ENCODE peak calls at places on chromosome 1, in seven cellular contexts. B is GM12892, L is A549, T is body of pancreas, J is lower leg skin, Z is heart left ventricle, H is ovary. I is an unnamed sample.
A peak's percentile ranks its signal among the peaks of the same experiment; 100 is the strongest.

GRCh38 chr1:234586892-234587445 is 23.0 kb downstream of the IRF2BP2 start:
- DNase-seq in J (no peak), H (no peak), Z (no peak), L (no peak), T (no peak), B (no peak), I (no peak)

GRCh38 chr1:234125283-234125682 is 220.8 kb downstream of the SLC35F3 start:
- DNase-seq in L (peak; percentile 72), H (no peak), B (peak; percentile 16), Z (no peak), J (no peak), T (peak; percentile 16), I (peak; percentile 37)

GRCh38 chr1:60600532-60600931 is 481.8 kb upstream of the NFIA start:
- DNase-seq in T (no peak), J (no peak), H (no peak), L (no peak), Z (no peak), B (no peak), I (no peak)

GRCh38 chr1:3669971-3670431 is 17.7 kb downstream of the TP73 start:
- DNase-seq in B (no peak), Z (peak; percentile 15), L (no peak), H (no peak), T (no peak), J (peak; percentile 78), I (no peak)

GRCh38 chr1:12475947-12476346 is 142.1 kb downstream of the DHRS3 start:
- DNase-seq in J (no peak), T (peak; percentile 50), H (no peak), L (peak; percentile 33), B (no peak), Z (no peak), I (no peak)

GRCh38 chr1:212531267-212531666 is 77.3 kb upstream of the ATF3 start:
- DNase-seq in H (no peak), J (no peak), L (no peak), Z (no peak), T (no peak), B (no peak), I (no peak)

GRCh38 chr1:212667223-212668139 is 32.2 kb downstream of the BATF3 start:
- DNase-seq in H (no peak), B (no peak), J (no peak), Z (peak; percentile 71), L (peak; percentile 92), T (peak; percentile 62), I (peak; percentile 69)

GRCh38 chr1:238129677-238130076 is 239.0 kb upstream of the ZP4 start:
- DNase-seq in L (no peak), B (no peak), Z (no peak), H (no peak), J (no peak), T (no peak), I (no peak)

GRCh38 chr1:6246497-6247295 is 2.7 kb downstream of the HES3 start:
- DNase-seq in Z (peak; percentile 81), B (peak; percentile 92), J (peak; percentile 96), H (peak; percentile 87), L (peak; percentile 76), T (peak; percentile 73), I (peak; percentile 94)

GRCh38 chr1:246043556-246043955 is 463.5 kb downstream of the SMYD3 start:
- DNase-seq in J (no peak), T (no peak), H (no peak), B (no peak), L (no peak), Z (no peak), I (no peak)

GRCh38 chr1:158071106-158071505 is 77.7 kb downstream of the KIRREL1 start:
- DNase-seq in J (no peak), T (no peak), Z (no peak), H (no peak), L (no peak), B (no peak), I (no peak)

GRCh38 chr1:217004776-217005436 is 281.7 kb upstream of the ESRRG start:
- DNase-seq in J (no peak), Z (no peak), L (no peak), B (no peak), T (no peak), H (no peak), I (no peak)

GRCh38 chr1:8031176-8031785 is 5.2 kb upstream of the ERRFI1 start:
- DNase-seq in J (no peak), H (no peak), T (no peak), Z (no peak), L (peak; percentile 64), B (no peak), I (no peak)

GRCh38 chr1:7679159-7679872 is 91.8 kb upstream of the VAMP3 start:
- DNase-seq in L (no peak), J (no peak), Z (no peak), B (no peak), T (no peak), H (no peak), I (no peak)

GRCh38 chr1:174965006-174965971 is 34.5 kb upstream of the CACYBP start:
- DNase-seq in T (peak; percentile 26), B (no peak), L (no peak), Z (no peak), H (no peak), J (no peak), I (no peak)

GRCh38 chr1:98306517-98307089 is 354.9 kb upstream of the SNX7 start:
- DNase-seq in Z (no peak), T (no peak), H (no peak), L (no peak), B (no peak), J (no peak), I (no peak)

DNA sequence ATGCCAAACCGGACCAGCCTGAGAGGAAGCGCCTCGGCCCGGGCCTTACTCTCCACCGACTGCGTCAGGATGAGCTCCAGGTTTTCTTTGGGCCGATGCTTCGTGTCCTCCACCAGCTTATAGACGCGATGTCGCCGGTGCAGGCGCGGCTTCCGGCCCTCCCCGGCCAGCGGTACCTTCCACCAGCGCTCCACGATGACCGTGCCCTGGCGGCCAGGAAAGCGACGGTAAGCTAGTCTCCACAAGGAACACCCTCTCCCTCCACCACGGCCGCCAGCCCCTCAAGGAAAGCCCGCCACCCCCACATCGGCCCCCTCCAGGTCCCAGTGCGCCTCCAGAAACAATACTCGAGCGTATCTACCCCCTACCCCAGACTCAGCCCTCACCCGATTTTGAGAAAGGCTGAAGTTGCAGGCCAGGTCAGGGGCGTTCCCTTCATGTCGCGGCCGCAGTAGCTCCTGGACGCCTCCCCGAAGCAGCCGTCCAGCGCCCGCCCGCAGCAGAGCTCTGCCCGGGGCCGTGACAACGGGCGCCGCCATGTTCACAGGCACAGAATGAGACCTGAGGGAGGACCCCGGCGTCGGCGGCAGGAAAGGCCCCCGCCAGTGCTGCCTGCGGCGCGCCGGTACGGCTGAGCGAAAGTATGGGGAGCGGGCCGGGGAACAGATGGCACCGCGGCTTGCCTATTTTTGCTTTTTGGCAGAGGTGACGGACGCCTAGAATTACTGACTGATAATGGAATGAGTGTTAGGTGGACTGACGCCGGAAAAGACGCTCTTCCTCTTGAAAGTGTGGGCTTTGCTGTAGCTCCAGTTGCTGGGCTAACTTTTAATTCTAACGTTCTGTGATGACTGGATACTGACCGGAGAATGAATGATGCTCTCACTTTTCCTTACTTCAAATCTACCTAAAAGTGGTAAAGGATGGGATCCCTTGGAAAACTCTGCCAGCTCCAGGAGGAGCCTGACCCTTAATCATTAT is at the start of gene MRPL9:
- DNase-seq in H (peak; percentile 84), J (peak; percentile 94), B (peak; percentile 94), Z (peak; percentile 86), T (peak; percentile 85), L (peak; percentile 79), I (peak; percentile 98)
- TF ChIP-seq POLR2A in H (peak; percentile 31), J (no peak), B (peak; percentile 81), Z (no peak), T (peak; percentile 87), L (peak; percentile 65), I (peak; percentile 81)

DNA sequence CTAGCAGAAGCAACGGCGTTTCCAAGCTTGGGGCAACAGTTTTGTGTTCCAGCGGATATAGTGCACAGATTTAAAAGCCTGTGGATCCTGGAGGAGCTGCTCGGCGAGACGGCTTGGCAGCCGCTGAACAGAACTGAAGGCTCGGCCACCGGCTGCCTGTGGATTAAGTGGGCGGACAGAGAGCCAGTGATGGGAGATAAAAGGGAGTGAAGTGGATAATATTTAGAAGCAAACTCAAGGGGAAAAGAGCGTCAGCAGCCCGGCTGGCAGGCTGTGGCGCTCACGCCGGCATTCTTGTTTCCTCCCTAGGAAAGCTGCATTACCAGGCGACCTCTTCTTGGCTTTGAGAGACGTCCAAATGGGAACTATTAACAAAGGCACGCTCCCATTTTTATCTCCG is 10.4 kb downstream of the TRABD2B start:
- DNase-seq in Z (peak; percentile 74), H (peak; percentile 34), B (no peak), J (no peak), L (no peak), T (no peak), I (no peak)
- TF ChIP-seq POLR2A in Z (no peak), H (no peak), B (no peak), J (no peak), L (no peak), T (no peak), I (no peak)

GRCh38 chr1:27391511-27392095 is 819 bp upstream of the GPR3 start:
- DNase-seq in H (peak; percentile 58), B (no peak), J (no peak), T (peak; percentile 59), Z (peak; percentile 83), L (peak; percentile 28), I (peak; percentile 43)

GRCh38 chr1:27394282-27394658 is 1.8 kb downstream of the GPR3 start:
- DNase-seq in J (no peak), Z (no peak), B (no peak), H (no peak), L (no peak), T (no peak), I (no peak)

GRCh38 chr1:27392096-27392777 is at the start of gene GPR3:
- DNase-seq in Z (peak; percentile 94), J (peak; percentile 98), L (peak; percentile 88), H (peak; percentile 93), T (peak; percentile 90), B (peak; percentile 93), I (peak; percentile 87)

GRCh38 chr1:27393641-27394281 is 1.3 kb downstream of the GPR3 start:
- DNase-seq in J (no peak), Z (no peak), H (no peak), B (no peak), T (no peak), L (no peak), I (no peak)

GRCh38 chr1:27392778-27393635 is 585 bp downstream of the GPR3 start:
- DNase-seq in T (no peak), H (no peak), Z (no peak), B (no peak), L (peak; percentile 28), J (no peak), I (no peak)
- TF ChIP-seq POLR2A in T (no peak), H (no peak), Z (no peak), B (no peak), L (no peak), J (no peak), I (no peak)

GRCh38 chr1:229558460-229559335 is at the start of gene ABCB10:
- DNase-seq in J (peak; percentile 99), H (peak; percentile 97), T (peak; percentile 98), L (peak; percentile 98), Z (peak; percentile 98), B (peak; percentile 87), I (peak; percentile 99)

GRCh38 chr1:229562686-229563085 is 4.2 kb upstream of the ABCB10 start:
- DNase-seq in H (no peak), Z (no peak), J (no peak), L (no peak), B (no peak), T (no peak), I (no peak)

GRCh38 chr1:229567109-229567868 is 8.8 kb upstream of the ABCB10 start:
- DNase-seq in L (no peak), H (no peak), J (peak; percentile 36), B (no peak), T (peak; percentile 28), Z (no peak), I (no peak)

GRCh38 chr1:229563241-229563640 is 4.7 kb upstream of the ABCB10 start:
- DNase-seq in J (no peak), L (no peak), H (no peak), B (no peak), T (no peak), Z (no peak), I (no peak)

GRCh38 chr1:229563701-229564100 is 5.2 kb upstream of the ABCB10 start:
- DNase-seq in T (peak; percentile 69), L (no peak), B (no peak), J (no peak), Z (peak; percentile 73), H (no peak), I (no peak)
- TF ChIP-seq POLR2A in T (no peak), L (no peak), B (no peak), J (no peak), Z (no peak), H (no peak), I (no peak)